ENCODE peak calls at places on chromosomes 4 and X, in eight cellular contexts. One of them, this sample, is unnamed.

GRCh38 chrX:153635788-153636668 is 11.0 kb upstream of the DUSP9 start:
- DNase-seq in activated naive CD8-positive, alpha-beta T cell treated with anti-CD3 and anti-CD28 coated beads for 36 hours: peak; percentile 28
- DNase-seq in NCI-H1436: no peak
- DNase-seq in stomach: no peak
- DNase-seq in posterior cingulate gyrus: no peak
- DNase-seq in activated T-cell treated with anti-CD3 and anti-CD28 coated beads, Interleukin-2, amount 50 U/mL, for 4 hours: no peak
- DNase-seq in choroid plexus epithelial cell: peak; percentile 16
- DNase-seq in retinal pigment epithelial cell: no peak
- DNase-seq in this sample: peak; percentile 80

GRCh38 chr4:795726-796119 is 30.2 kb downstream of the CPLX1 start:
- DNase-seq in choroid plexus epithelial cell: no peak
- DNase-seq in stomach: no peak
- DNase-seq in activated T-cell treated with anti-CD3 and anti-CD28 coated beads, Interleukin-2, amount 50 U/mL, for 4 hours: no peak
- DNase-seq in posterior cingulate gyrus: peak; percentile 67
- DNase-seq in NCI-H1436: no peak
- DNase-seq in retinal pigment epithelial cell: no peak
- DNase-seq in activated naive CD8-positive, alpha-beta T cell treated with anti-CD3 and anti-CD28 coated beads for 36 hours: no peak
- DNase-seq in this sample: no peak

GRCh38 chrX:24229400-24229879 is 79.9 kb downstream of the ZFX start:
- DNase-seq in activated T-cell treated with anti-CD3 and anti-CD28 coated beads, Interleukin-2, amount 50 U/mL, for 4 hours: no peak
- DNase-seq in retinal pigment epithelial cell: no peak
- DNase-seq in posterior cingulate gyrus: no peak
- DNase-seq in stomach: no peak
- DNase-seq in choroid plexus epithelial cell: no peak
- DNase-seq in NCI-H1436: no peak
- DNase-seq in activated naive CD8-positive, alpha-beta T cell treated with anti-CD3 and anti-CD28 coated beads for 36 hours: no peak
- DNase-seq in this sample: no peak

GRCh38 chrX:140949231-140949630 is 53.2 kb upstream of the SPANXB1 start:
- DNase-seq in activated naive CD8-positive, alpha-beta T cell treated with anti-CD3 and anti-CD28 coated beads for 36 hours: no peak
- DNase-seq in NCI-H1436: no peak
- DNase-seq in retinal pigment epithelial cell: no peak
- DNase-seq in activated T-cell treated with anti-CD3 and anti-CD28 coated beads, Interleukin-2, amount 50 U/mL, for 4 hours: no peak
- DNase-seq in posterior cingulate gyrus: no peak
- DNase-seq in choroid plexus epithelial cell: no peak
- DNase-seq in stomach: no peak
- DNase-seq in this sample: no peak

GRCh38 chrX:23901065-23901464 is 6.7 kb downstream of the APOO start:
- DNase-seq in activated T-cell treated with anti-CD3 and anti-CD28 coated beads, Interleukin-2, amount 50 U/mL, for 4 hours: no peak
- DNase-seq in NCI-H1436: no peak
- DNase-seq in choroid plexus epithelial cell: peak; percentile 86
- DNase-seq in activated naive CD8-positive, alpha-beta T cell treated with anti-CD3 and anti-CD28 coated beads for 36 hours: no peak
- DNase-seq in posterior cingulate gyrus: no peak
- DNase-seq in retinal pigment epithelial cell: no peak
- DNase-seq in stomach: no peak
- DNase-seq in this sample: no peak

GRCh38 chrX:13837290-13837745 is 20.4 kb upstream of the GPM6B start:
- DNase-seq in activated T-cell treated with anti-CD3 and anti-CD28 coated beads, Interleukin-2, amount 50 U/mL, for 4 hours: no peak
- DNase-seq in stomach: no peak
- DNase-seq in retinal pigment epithelial cell: no peak
- DNase-seq in choroid plexus epithelial cell: peak; percentile 4
- DNase-seq in activated naive CD8-positive, alpha-beta T cell treated with anti-CD3 and anti-CD28 coated beads for 36 hours: no peak
- DNase-seq in NCI-H1436: no peak
- DNase-seq in posterior cingulate gyrus: peak; percentile 76
- DNase-seq in this sample: no peak

GRCh38 chrX:84339507-84340364 is 151.7 kb upstream of the RPS6KA6 start:
- DNase-seq in posterior cingulate gyrus: no peak
- DNase-seq in choroid plexus epithelial cell: peak; percentile 47
- DNase-seq in activated naive CD8-positive, alpha-beta T cell treated with anti-CD3 and anti-CD28 coated beads for 36 hours: no peak
- DNase-seq in stomach: no peak
- DNase-seq in retinal pigment epithelial cell: no peak
- DNase-seq in activated T-cell treated with anti-CD3 and anti-CD28 coated beads, Interleukin-2, amount 50 U/mL, for 4 hours: no peak
- DNase-seq in NCI-H1436: peak; percentile 29
- DNase-seq in this sample: no peak

GRCh38 chr4:14348506-14348905 is 653.8 kb upstream of the CPEB2 start:
- DNase-seq in posterior cingulate gyrus: no peak
- DNase-seq in NCI-H1436: no peak
- DNase-seq in activated naive CD8-positive, alpha-beta T cell treated with anti-CD3 and anti-CD28 coated beads for 36 hours: no peak
- DNase-seq in choroid plexus epithelial cell: peak; percentile 68
- DNase-seq in stomach: no peak
- DNase-seq in activated T-cell treated with anti-CD3 and anti-CD28 coated beads, Interleukin-2, amount 50 U/mL, for 4 hours: no peak
- DNase-seq in retinal pigment epithelial cell: no peak
- DNase-seq in this sample: no peak

GRCh38 chr4:141275834-141276233 is 55.1 kb downstream of the ZNF330 start:
- DNase-seq in posterior cingulate gyrus: no peak
- DNase-seq in NCI-H1436: no peak
- DNase-seq in activated naive CD8-positive, alpha-beta T cell treated with anti-CD3 and anti-CD28 coated beads for 36 hours: no peak
- DNase-seq in retinal pigment epithelial cell: peak; percentile 27
- DNase-seq in stomach: no peak
- DNase-seq in choroid plexus epithelial cell: peak; percentile 44
- DNase-seq in activated T-cell treated with anti-CD3 and anti-CD28 coated beads, Interleukin-2, amount 50 U/mL, for 4 hours: no peak
- DNase-seq in this sample: no peak

GRCh38 chrX:1093586-1094538 is 118.6 kb downstream of the CRLF2 start:
- DNase-seq in stomach: no peak
- DNase-seq in choroid plexus epithelial cell: no peak
- DNase-seq in NCI-H1436: no peak
- DNase-seq in retinal pigment epithelial cell: no peak
- DNase-seq in activated naive CD8-positive, alpha-beta T cell treated with anti-CD3 and anti-CD28 coated beads for 36 hours: no peak
- DNase-seq in activated T-cell treated with anti-CD3 and anti-CD28 coated beads, Interleukin-2, amount 50 U/mL, for 4 hours: no peak
- DNase-seq in posterior cingulate gyrus: no peak
- DNase-seq in this sample: no peak

GRCh38 chr4:8355864-8356565 is 84.5 kb downstream of the ACOX3 start:
- DNase-seq in posterior cingulate gyrus: no peak
- DNase-seq in choroid plexus epithelial cell: peak; percentile 83
- DNase-seq in NCI-H1436: no peak
- DNase-seq in stomach: no peak
- DNase-seq in activated T-cell treated with anti-CD3 and anti-CD28 coated beads, Interleukin-2, amount 50 U/mL, for 4 hours: no peak
- DNase-seq in retinal pigment epithelial cell: no peak
- DNase-seq in activated naive CD8-positive, alpha-beta T cell treated with anti-CD3 and anti-CD28 coated beads for 36 hours: no peak
- DNase-seq in this sample: peak; percentile 53

GRCh38 chr4:140256335-140256734 is 102.4 kb upstream of the MAML3 start:
- DNase-seq in retinal pigment epithelial cell: no peak
- DNase-seq in activated naive CD8-positive, alpha-beta T cell treated with anti-CD3 and anti-CD28 coated beads for 36 hours: no peak
- DNase-seq in NCI-H1436: no peak
- DNase-seq in stomach: no peak
- DNase-seq in posterior cingulate gyrus: no peak
- DNase-seq in choroid plexus epithelial cell: peak; percentile 37
- DNase-seq in activated T-cell treated with anti-CD3 and anti-CD28 coated beads, Interleukin-2, amount 50 U/mL, for 4 hours: no peak
- DNase-seq in this sample: no peak

GRCh38 chr4:81260443-81261102 is 45.6 kb upstream of the PRKG2 start:
- DNase-seq in posterior cingulate gyrus: no peak
- DNase-seq in activated naive CD8-positive, alpha-beta T cell treated with anti-CD3 and anti-CD28 coated beads for 36 hours: no peak
- DNase-seq in activated T-cell treated with anti-CD3 and anti-CD28 coated beads, Interleukin-2, amount 50 U/mL, for 4 hours: no peak
- DNase-seq in stomach: no peak
- DNase-seq in choroid plexus epithelial cell: peak; percentile 38
- DNase-seq in retinal pigment epithelial cell: no peak
- DNase-seq in NCI-H1436: no peak
- DNase-seq in this sample: no peak

GRCh38 chrX:103215037-103215767 is at the start of gene BEX4:
- DNase-seq in NCI-H1436: peak; percentile 77
- DNase-seq in choroid plexus epithelial cell: peak; percentile 64
- DNase-seq in retinal pigment epithelial cell: peak; percentile 23
- DNase-seq in activated naive CD8-positive, alpha-beta T cell treated with anti-CD3 and anti-CD28 coated beads for 36 hours: peak; percentile 84
- DNase-seq in stomach: peak; percentile 84
- DNase-seq in activated T-cell treated with anti-CD3 and anti-CD28 coated beads, Interleukin-2, amount 50 U/mL, for 4 hours: peak; percentile 77
- DNase-seq in posterior cingulate gyrus: peak; percentile 96
- DNase-seq in this sample: peak; percentile 92